ENCODE peak calls at places on chromosomes 3 and 15, in eight cellular contexts. R is activated gamma-delta T cell, G is posterior vena cava, Y is NCI-H510A treated with DMSO at 0.1 percent for 48 hours, J is hypothalamus, S is cardiac fibroblast, U is AG10803, V is nephron progenitor cell. E is an unnamed sample.

GRCh38 chr3:58214484-58215316 is 3.9 kb upstream of the DNASE1L3 start:
- DNase-seq in R (no peak), G (no peak), Y (no peak), J (no peak), S (peak), U (peak), V (no peak), E (peak)

GRCh38 chr3:49654176-49654825 is 19.9 kb upstream of the APEH start:
- DNase-seq in R (no peak), G (no peak), Y (no peak), J (no peak), S (no peak), U (no peak), V (no peak), E (no peak)

GRCh38 chr15:100602064-100602821 is at the start of the genes ASB7 and LINS1:
- DNase-seq in R (peak), G (peak), Y (peak), J (peak), S (peak), U (peak), V (peak), E (peak)

GRCh38 chr3:149299938-149300791 is 33.3 kb downstream of the TM4SF18 start:
- DNase-seq in R (no peak), G (no peak), Y (peak), J (no peak), S (peak), U (peak), V (no peak), E (peak)

GRCh38 chr3:33211444-33211843 is 7.2 kb downstream of the SUSD5 start:
- DNase-seq in R (no peak), G (no peak), Y (no peak), J (no peak), S (peak), U (peak), V (no peak), E (peak)

GRCh38 chr15:90286678-90287077 is 21.2 kb downstream of the NGRN start:
- DNase-seq in R (no peak), G (no peak), Y (no peak), J (no peak), S (peak), U (peak), V (no peak), E (peak)

GRCh38 chr3:154684440-154684839 is 254.4 kb upstream of the GPR149 start:
- DNase-seq in R (no peak), G (no peak), Y (no peak), J (no peak), S (no peak), U (no peak), V (peak), E (no peak)

GRCh38 chr3:184899953-184900595 is 88.1 kb downstream of the VPS8 start:
- DNase-seq in R (no peak), G (no peak), Y (no peak), J (no peak), S (no peak), U (no peak), V (no peak), E (no peak)

GRCh38 chr15:34927726-34928125 is 41.8 kb downstream of the AQR start:
- DNase-seq in R (no peak), G (no peak), Y (no peak), J (no peak), S (peak), U (no peak), V (no peak), E (no peak)

GRCh38 chr15:70067011-70067410 is 30.7 kb downstream of the TLE3 start:
- DNase-seq in R (no peak), G (no peak), Y (no peak), J (no peak), S (no peak), U (no peak), V (no peak), E (no peak)

GRCh38 chr3:158961911-158962310 is 160.1 kb downstream of the MFSD1 start:
- DNase-seq in R (no peak), G (no peak), Y (no peak), J (no peak), S (peak), U (no peak), V (no peak), E (no peak)

GRCh38 chr3:143535994-143536784 is 312.1 kb downstream of the SLC9A9 start:
- DNase-seq in R (no peak), G (no peak), Y (no peak), J (no peak), S (peak), U (no peak), V (no peak), E (no peak)

GRCh38 chr3:63429905-63430304 is 151.8 kb downstream of the SYNPR start:
- DNase-seq in R (no peak), G (no peak), Y (peak), J (no peak), S (no peak), U (no peak), V (no peak), E (peak)

GRCh38 chr3:45034612-45035252 is 8.6 kb downstream of the CLEC3B start:
- DNase-seq in R (no peak), G (peak), Y (no peak), J (no peak), S (no peak), U (no peak), V (no peak), E (no peak)

GRCh38 chr15:99437315-99438221 is 128.2 kb upstream of the MEF2A start:
- DNase-seq in R (no peak), G (peak), Y (no peak), J (no peak), S (no peak), U (no peak), V (no peak), E (no peak)

GRCh38 chr3:184040010-184040409 is 8.5 kb downstream of the HTR3D start:
- DNase-seq in R (no peak), G (no peak), Y (peak), J (no peak), S (peak), U (peak), V (no peak), E (peak)

GRCh38 chr15:70262591-70263274 is 165.0 kb upstream of the TLE3 start:
- DNase-seq in R (no peak), G (no peak), Y (no peak), J (no peak), S (no peak), U (no peak), V (no peak), E (no peak)

GRCh38 chr3:32872487-32873382 is 54.9 kb downstream of the TRIM71 start:
- DNase-seq in R (no peak), G (no peak), Y (peak), J (no peak), S (no peak), U (peak), V (no peak), E (no peak)

GRCh38 chr15:57537072-57537471 is 54.6 kb upstream of the MYZAP start:
- DNase-seq in R (no peak), G (peak), Y (peak), J (peak), S (peak), U (peak), V (no peak), E (peak)

GRCh38 chr15:36978625-36979024 is 121.7 kb downstream of the MEIS2 start:
- DNase-seq in R (no peak), G (no peak), Y (no peak), J (no peak), S (no peak), U (no peak), V (no peak), E (no peak)

GRCh38 chr3:111850481-111850880 is 8.6 kb upstream of the PHLDB2 start:
- DNase-seq in R (no peak), G (no peak), Y (no peak), J (no peak), S (peak), U (peak), V (no peak), E (peak)

GRCh38 chr15:59294961-59295741 is 77.5 kb downstream of the MYO1E start:
- DNase-seq in R (no peak), G (no peak), Y (no peak), J (no peak), S (peak), U (peak), V (no peak), E (peak)

GRCh38 chr3:113222412-113223086 is 11.2 kb downstream of the BOC start:
- DNase-seq in R (no peak), G (no peak), Y (peak), J (no peak), S (no peak), U (no peak), V (no peak), E (no peak)

GRCh38 chr3:160675566-160676124 is 1.3 kb upstream of the ARL14 start:
- DNase-seq in R (no peak), G (no peak), Y (no peak), J (no peak), S (no peak), U (no peak), V (no peak), E (no peak)

GRCh38 chr3:101252897-101253296 is 67.5 kb downstream of the IMPG2 start:
- DNase-seq in R (no peak), G (no peak), Y (no peak), J (no peak), S (no peak), U (no peak), V (no peak), E (no peak)

GRCh38 chr3:78858165-78858564 is 909.6 kb downstream of the ROBO1 start:
- DNase-seq in R (no peak), G (no peak), Y (no peak), J (no peak), S (peak), U (no peak), V (no peak), E (no peak)

GRCh38 chr3:12462159-12462962 is 21.9 kb upstream of the TSEN2 start:
- DNase-seq in R (no peak), G (no peak), Y (no peak), J (no peak), S (no peak), U (no peak), V (no peak), E (no peak)

GRCh38 chr3:96071107-96071506 is 743.3 kb upstream of the EPHA6 start:
- DNase-seq in R (no peak), G (no peak), Y (no peak), J (no peak), S (no peak), U (no peak), V (no peak), E (no peak)

GRCh38 chr3:149473314-149473990 is 1.0 kb upstream of the TM4SF4 start:
- DNase-seq in R (no peak), G (no peak), Y (peak), J (no peak), S (peak), U (peak), V (no peak), E (peak)

GRCh38 chr3:149448331-149448831 is 26.1 kb upstream of the TM4SF4 start:
- DNase-seq in R (no peak), G (no peak), Y (no peak), J (no peak), S (peak), U (peak), V (no peak), E (peak)

GRCh38 chr3:42072930-42073329 is 18.2 kb upstream of the TRAK1 start:
- DNase-seq in R (no peak), G (no peak), Y (no peak), J (no peak), S (no peak), U (no peak), V (no peak), E (no peak)

GRCh38 chr3:80564391-80564790 is 796.6 kb upstream of the ROBO1 start:
- DNase-seq in R (no peak), G (no peak), Y (no peak), J (no peak), S (no peak), U (no peak), V (no peak), E (no peak)

GRCh38 chr3:196355668-196356067 is 17.5 kb upstream of the TM4SF19 start:
- DNase-seq in R (no peak), G (no peak), Y (no peak), J (no peak), S (no peak), U (no peak), V (no peak), E (no peak)

GRCh38 chr15:82851981-82852511 is 42.6 kb downstream of the WHAMM start:
- DNase-seq in R (no peak), G (no peak), Y (no peak), J (no peak), S (peak), U (peak), V (no peak), E (no peak)

GRCh38 chr15:89430530-89431341 is 65.6 kb downstream of the RHCG start:
- DNase-seq in R (peak), G (peak), Y (peak), J (peak), S (peak), U (peak), V (peak), E (peak)